ENCODE peak calls at places on chromosomes 6 and 20, in nine cellular contexts. F is A549, A is tibial nerve, C is transverse colon, U is sigmoid colon, G is stomach, V is GM12878, N is H1, T is K562. D is an unnamed sample.

GRCh38 chr6:169428532-169428931 is 174.9 kb upstream of the THBS2 start:
- DNase-seq in F (no peak), A (no peak), C (no peak), U (peak; percentile 70), G (no peak), V (no peak), N (no peak), T (no peak), D (peak; percentile 84)

GRCh38 chr20:62818592-62819493 is 2.0 kb downstream of the COL9A3 start:
- DNase-seq in F (no peak), A (peak; percentile 50), C (peak; percentile 56), U (peak; percentile 87), G (peak; percentile 81), V (no peak), N (no peak), T (no peak), D (peak; percentile 63)

GRCh38 chr20:48463916-48464315 is 363.9 kb downstream of the PREX1 start:
- DNase-seq in F (no peak), A (peak; percentile 7), C (no peak), U (peak; percentile 33), G (no peak), V (no peak), N (no peak), T (no peak), D (no peak)

GRCh38 chr6:43695967-43696291 is 8.3 kb upstream of the MRPS18A start:
- DNase-seq in F (no peak), A (no peak), C (no peak), U (no peak), G (no peak), V (no peak), N (no peak), T (no peak), D (no peak)

GRCh38 chr6:11977193-11977592 is 34.9 kb upstream of the HIVEP1 start:
- DNase-seq in F (no peak), A (no peak), C (no peak), U (no peak), G (no peak), V (no peak), N (no peak), T (no peak), D (no peak)

GRCh38 chr6:132669690-132670291 is 10.8 kb upstream of the TAAR1 start:
- DNase-seq in F (peak; percentile 40), A (no peak), C (no peak), U (no peak), G (no peak), V (no peak), N (no peak), T (no peak), D (no peak)

GRCh38 chr6:25576920-25577319 is 75.1 kb upstream of the SCGN start:
- DNase-seq in F (no peak), A (peak; percentile 17), C (no peak), U (no peak), G (no peak), V (no peak), N (no peak), T (no peak), D (no peak)

GRCh38 chr20:57398231-57398821 is 7.1 kb downstream of the RBM38 start:
- DNase-seq in F (no peak), A (no peak), C (peak; percentile 88), U (peak; percentile 89), G (peak; percentile 80), V (peak; percentile 83), N (no peak), T (no peak), D (peak; percentile 90)

DNA sequence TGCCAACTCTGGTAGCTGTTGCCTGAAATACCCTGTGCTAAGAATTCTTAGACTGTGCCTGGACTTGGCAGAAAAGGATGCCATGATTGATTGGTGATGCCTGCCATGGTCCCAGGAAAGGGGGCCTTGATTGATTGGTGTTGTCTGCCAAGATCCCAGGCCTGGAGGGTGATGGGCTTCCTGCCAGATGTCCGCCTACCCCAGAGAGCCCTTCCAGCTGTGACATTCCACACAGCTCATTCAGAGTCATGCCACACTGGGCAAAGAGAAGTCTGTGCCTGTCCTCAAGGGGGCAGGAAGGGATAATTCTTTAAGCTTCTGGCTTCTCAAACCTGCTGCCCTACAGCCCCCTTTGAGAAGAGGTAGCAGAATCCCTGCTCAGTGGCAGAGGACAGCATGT is 24.6 kb downstream of the RIMS4 start:
- DNase-seq in F (peak; percentile 39), A (no peak), C (no peak), U (no peak), G (no peak), V (no peak), N (peak; percentile 57), T (no peak), D (no peak)
- TF ChIP-seq CTCF in F (peak; percentile 16), A (no peak), C (no peak), U (no peak), G (no peak), V (no peak), N (peak; percentile 65), T (no peak), D (no peak)

DNA sequence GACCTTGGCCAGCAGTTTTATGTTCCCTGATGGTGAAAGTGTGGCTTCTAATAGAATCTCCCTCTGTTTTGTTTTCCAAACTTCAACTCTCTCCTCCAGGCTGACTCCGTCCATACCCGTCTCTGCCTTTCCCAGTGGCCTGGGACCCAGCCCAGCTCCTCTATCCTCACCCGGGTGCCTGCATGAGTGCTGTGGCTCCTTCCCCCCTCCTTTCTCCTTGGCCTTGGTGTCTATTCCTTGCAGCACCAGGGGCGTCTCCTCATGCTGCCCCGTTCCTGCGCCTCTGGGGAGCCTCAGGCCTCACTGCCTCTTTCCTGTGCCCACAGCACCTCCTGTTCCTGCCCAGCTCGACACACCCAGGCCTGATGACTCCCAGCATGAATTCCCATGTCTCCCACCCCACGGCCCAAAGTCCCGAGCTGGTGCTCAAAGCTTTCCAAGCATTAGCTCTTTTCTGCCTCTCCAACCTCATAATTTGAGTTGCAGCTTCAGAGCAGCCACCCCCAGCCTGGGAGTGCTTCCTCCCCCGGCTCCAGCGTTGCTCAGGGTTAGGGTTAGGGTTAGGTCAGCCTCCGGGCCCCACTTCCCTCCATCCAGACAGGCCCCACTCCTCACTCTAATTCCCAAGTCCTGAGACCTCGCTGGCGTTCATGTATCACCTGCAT is 56.3 kb upstream of the AFDN start:
- DNase-seq in F (no peak), A (no peak), C (no peak), U (peak; percentile 52), G (no peak), V (no peak), N (no peak), T (no peak), D (no peak)
- TF ChIP-seq EP300 in F (no peak), A (no peak), C (no peak), U (no peak), G (no peak), V (no peak), N (no peak), T (no peak), D (no peak)

GRCh38 chr6:35302604-35303218 is 5.1 kb downstream of the DEF6 start:
- DNase-seq in F (no peak), A (no peak), C (peak; percentile 82), U (peak; percentile 61), G (peak; percentile 69), V (peak; percentile 77), N (peak; percentile 64), T (peak; percentile 75), D (no peak)

GRCh38 chr6:35300848-35301247 is 3.2 kb downstream of the DEF6 start:
- DNase-seq in F (no peak), A (no peak), C (no peak), U (peak; percentile 61), G (no peak), V (no peak), N (no peak), T (no peak), D (no peak)

GRCh38 chr6:35299674-35300073 is 2.1 kb downstream of the DEF6 start:
- DNase-seq in F (no peak), A (peak; percentile 48), C (peak; percentile 64), U (peak; percentile 68), G (no peak), V (no peak), N (no peak), T (no peak), D (no peak)

GRCh38 chr6:35305117-35305516 is 7.5 kb downstream of the DEF6 start:
- DNase-seq in F (peak; percentile 19), A (no peak), C (no peak), U (peak; percentile 19), G (no peak), V (no peak), N (no peak), T (no peak), D (no peak)

DNA sequence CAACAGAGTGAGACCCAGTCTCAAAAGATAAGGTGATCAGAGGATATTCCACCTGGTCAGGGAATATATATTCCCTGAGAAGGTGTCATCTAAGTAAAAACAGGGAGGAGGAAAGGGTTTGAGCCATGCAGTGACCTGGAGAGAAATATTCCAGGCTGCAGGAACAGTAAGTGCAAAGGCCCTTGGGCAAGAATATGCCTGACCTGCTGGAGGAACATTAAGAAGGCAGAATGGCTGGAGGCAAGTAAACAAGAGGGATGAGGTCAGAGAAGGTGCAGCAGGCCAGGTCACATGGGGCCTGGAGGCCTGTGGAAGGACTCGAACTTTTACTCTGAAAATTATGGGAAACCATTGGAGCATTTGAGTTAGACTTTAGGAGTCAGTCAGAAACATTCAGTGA is 6.7 kb downstream of the DEF6 start:
- DNase-seq in F (no peak), A (no peak), C (no peak), U (peak; percentile 17), G (no peak), V (no peak), N (no peak), T (no peak), D (no peak)
- H3K27ac ChIP-seq in F (no peak overlapping the region), A (no peak overlapping the region), C (no peak overlapping the region), U (no peak overlapping the region), G (no peak overlapping the region), V (no peak overlapping the region), N (no peak overlapping the region), T (no peak overlapping the region), D (no peak overlapping the region)

GRCh38 chr6:128950864-128951263 is 67.9 kb downstream of the LAMA2 start:
- DNase-seq in F (no peak), A (no peak), C (no peak), U (no peak), G (no peak), V (no peak), N (no peak), T (no peak), D (no peak)

GRCh38 chr6:128952902-128953301 is 70.0 kb downstream of the LAMA2 start:
- DNase-seq in F (no peak), A (no peak), C (no peak), U (no peak), G (no peak), V (no peak), N (no peak), T (no peak), D (no peak)

DNA sequence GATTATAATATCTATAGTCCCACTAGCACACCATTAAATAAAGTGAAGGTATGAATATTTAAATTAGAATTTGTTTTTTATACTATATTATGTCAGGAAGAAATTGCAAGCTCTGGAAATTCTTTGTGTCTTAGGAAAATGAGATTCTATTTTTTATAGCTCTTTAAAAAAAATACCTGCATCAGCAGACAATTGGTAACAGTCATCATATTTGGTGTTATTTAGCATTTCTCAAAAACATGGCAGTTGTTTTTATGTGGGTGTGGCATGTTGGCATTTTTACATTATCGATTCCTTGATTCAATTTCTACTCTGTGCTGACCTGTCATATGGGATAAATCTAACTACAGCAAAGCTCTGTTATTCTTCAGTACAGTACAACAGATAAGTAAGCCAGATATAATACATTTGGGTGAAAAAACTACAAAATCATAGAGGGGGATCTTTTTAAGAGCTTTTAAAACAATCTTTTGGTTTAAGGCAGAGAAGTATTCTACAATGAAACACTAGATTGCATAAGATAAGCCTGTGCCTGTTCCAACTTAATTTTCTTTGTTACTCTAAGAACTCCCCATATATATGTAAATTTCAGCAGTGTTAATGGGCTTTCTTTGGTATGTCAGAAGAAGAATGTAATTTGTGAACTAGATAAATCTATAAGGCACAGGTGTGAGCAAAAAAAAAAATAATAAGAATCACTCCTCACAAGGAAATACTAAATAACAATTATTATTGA is 71.5 kb downstream of the LAMA2 start:
- DNase-seq in F (no peak), A (no peak), C (no peak), U (no peak), G (no peak), V (no peak), N (no peak), T (no peak), D (no peak)
- TF ChIP-seq CTCF in F (no peak), A (no peak), C (no peak), U (no peak), G (no peak), V (no peak), N (no peak), T (no peak), D (no peak)

D was measured in ovary.